ENCODE peak calls at places on chromosomes 16 and 17, in ten cellular contexts. Z is lower lobe of right lung, S is cardiac fibroblast, N is AG09309, W is astrocyte of the spinal cord, P is HFF-Myc, G is left lung, D is bronchial epithelial cell, J is tibial artery, Y is stomach. C is an unnamed sample.
A peak's percentile ranks its signal among the peaks of the same experiment; 100 is the strongest.

GRCh38 chr16:11263737-11264136 is 5.4 kb downstream of the TNP2 start:
- DNase-seq in N (no peak), D (no peak), W (no peak), J (no peak), S (no peak), G (no peak), P (no peak), Y (no peak), Z (no peak), C (no peak)

GRCh38 chr17:19397556-19398041 is 10.6 kb upstream of the MFAP4 start:
- DNase-seq in Y (no peak), S (no peak), G (peak; percentile 18), W (no peak), P (no peak), J (no peak), Z (no peak), N (no peak), D (peak; percentile 64), C (no peak)

GRCh38 chr16:23187341-23187740 is 4.8 kb downstream of the SCNN1G start:
- DNase-seq in P (no peak), D (peak; percentile 8), Z (no peak), J (no peak), W (no peak), N (no peak), G (no peak), Y (no peak), S (no peak), C (no peak)

GRCh38 chr16:86430814-86431213 is 79.5 kb upstream of the FOXF1 start:
- DNase-seq in S (no peak), Y (no peak), P (no peak), G (no peak), J (no peak), Z (no peak), W (no peak), D (no peak), N (no peak), C (peak; percentile 73)

GRCh38 chr17:73548620-73549311 is 95.5 kb downstream of the SDK2 start:
- DNase-seq in Z (no peak), N (no peak), W (no peak), S (no peak), G (no peak), P (no peak), Y (no peak), D (no peak), J (no peak), C (no peak)

GRCh38 chr17:76157759-76158158 is 16.7 kb upstream of the FOXJ1 start:
- DNase-seq in W (no peak), G (no peak), Y (no peak), J (no peak), P (no peak), D (no peak), N (no peak), Z (no peak), S (no peak), C (no peak)

GRCh38 chr16:68642047-68642435 is 3.1 kb upstream of the CDH3 start:
- DNase-seq in Z (no peak), S (no peak), G (no peak), N (no peak), P (no peak), W (no peak), Y (no peak), D (no peak), J (no peak), C (no peak)

GRCh38 chr17:32015245-32016013 is 8.2 kb downstream of the LRRC37B start:
- DNase-seq in Y (no peak), Z (no peak), J (no peak), W (peak; percentile 32), D (peak; percentile 93), S (no peak), N (no peak), P (no peak), G (no peak), C (no peak)

GRCh38 chr17:57541049-57541448 is 204.1 kb downstream of the CCDC182 start:
- DNase-seq in Y (no peak), S (no peak), D (no peak), Z (no peak), P (no peak), G (no peak), N (no peak), J (no peak), W (no peak), C (no peak)

GRCh38 chr17:57543230-57543629 is 201.9 kb downstream of the CCDC182 start:
- DNase-seq in S (no peak), Y (no peak), G (no peak), J (no peak), P (no peak), D (no peak), Z (no peak), N (no peak), W (no peak), C (no peak)

GRCh38 chr17:57542518-57542917 is 202.6 kb downstream of the CCDC182 start:
- DNase-seq in S (no peak), G (no peak), D (no peak), Y (no peak), P (no peak), Z (no peak), J (no peak), N (no peak), W (no peak), C (no peak)

GRCh38 chr17:57540596-57540995 is 204.5 kb downstream of the CCDC182 start:
- DNase-seq in Z (no peak), P (no peak), D (no peak), Y (no peak), J (no peak), G (no peak), S (no peak), W (no peak), N (no peak), C (no peak)

DNA sequence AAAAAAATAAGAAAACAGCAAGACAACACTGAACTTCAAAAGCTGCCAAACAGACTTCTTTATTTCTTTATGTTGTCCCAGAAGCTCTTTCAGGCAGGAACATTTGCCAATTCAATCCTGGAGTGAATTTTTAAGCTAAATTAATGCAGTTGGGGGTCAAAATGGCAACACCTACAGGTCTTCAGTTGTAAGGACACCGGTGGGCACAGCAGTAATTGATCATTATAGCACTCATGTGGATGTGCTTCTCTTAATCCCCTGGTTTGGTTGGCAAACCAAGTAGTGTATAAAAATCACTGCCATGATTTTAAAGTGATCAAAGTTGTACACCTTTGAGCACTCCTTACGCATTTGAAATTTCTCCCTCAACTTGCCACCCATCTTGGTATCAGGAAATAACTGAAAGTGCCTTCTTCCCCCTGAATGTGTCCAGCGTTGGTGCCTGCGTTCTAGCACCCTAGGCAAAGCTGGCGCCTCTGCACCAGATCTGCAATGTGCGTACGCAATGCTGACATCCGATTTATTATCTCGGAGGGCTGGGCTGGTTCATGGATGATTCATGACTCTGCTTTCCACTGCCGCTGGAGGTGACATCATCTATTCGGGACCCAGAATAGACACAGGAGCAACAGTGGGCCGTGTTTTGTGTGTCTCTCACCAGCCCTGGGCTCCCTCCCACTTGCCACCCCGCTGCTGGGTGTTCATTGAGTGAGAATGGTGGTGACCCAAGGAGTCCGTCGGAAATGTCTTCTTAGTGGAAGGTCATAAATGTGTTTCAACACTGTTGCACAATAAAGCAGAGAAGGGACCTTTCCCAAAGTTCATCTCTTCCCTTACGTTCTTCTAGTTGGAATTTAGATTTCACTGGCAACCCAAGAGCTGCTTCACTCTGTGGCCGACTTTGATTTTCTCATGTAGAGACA is 203.4 kb downstream of the CCDC182 start:
- DNase-seq in J (no peak), G (no peak), P (no peak), Z (no peak), S (peak; percentile 91), W (peak; percentile 58), Y (no peak), D (no peak), N (no peak), C (peak; percentile 95)
- TF ChIP-seq CTCF in J (no peak), G (no peak), P (no peak), Z (no peak), S (no peak), W (no peak), Y (no peak), D (no peak), N (no peak), C (no peak)

GRCh38 chr17:57366558-57367351 is 110.4 kb downstream of the MSI2 start:
- DNase-seq in J (no peak), S (peak; percentile 20), G (no peak), N (no peak), Z (no peak), P (no peak), Y (peak; percentile 72), W (no peak), D (no peak), C (no peak)
- H3K4me3 ChIP-seq in J (no peak overlapping the region), S (no peak overlapping the region), G (no peak overlapping the region), N (no peak overlapping the region), Z (no peak overlapping the region), P (no peak overlapping the region), Y (no peak overlapping the region), W (no peak overlapping the region), D (no peak overlapping the region), C (no peak overlapping the region)

GRCh38 chr17:1907216-1907631 is 77.4 kb downstream of the RPA1 start:
- DNase-seq in D (no peak), J (no peak), Y (no peak), Z (no peak), G (no peak), S (no peak), P (no peak), W (no peak), N (no peak), C (no peak)

GRCh38 chr17:1907818-1908698 is 78.3 kb downstream of the RPA1 start:
- DNase-seq in W (peak; percentile 33), P (no peak), D (no peak), J (no peak), G (no peak), S (peak; percentile 45), Z (no peak), N (no peak), Y (no peak), C (peak; percentile 35)

GRCh38 chr17:1904273-1905052 is 74.7 kb downstream of the RPA1 start:
- DNase-seq in J (no peak), S (no peak), N (no peak), G (no peak), Z (no peak), P (no peak), Y (no peak), D (no peak), W (no peak), C (no peak)

GRCh38 chr17:1906622-1907021 is 76.8 kb downstream of the RPA1 start:
- DNase-seq in Z (no peak), J (no peak), P (no peak), Y (no peak), D (no peak), W (no peak), G (no peak), S (peak; percentile 35), N (no peak), C (peak; percentile 5)

DNA sequence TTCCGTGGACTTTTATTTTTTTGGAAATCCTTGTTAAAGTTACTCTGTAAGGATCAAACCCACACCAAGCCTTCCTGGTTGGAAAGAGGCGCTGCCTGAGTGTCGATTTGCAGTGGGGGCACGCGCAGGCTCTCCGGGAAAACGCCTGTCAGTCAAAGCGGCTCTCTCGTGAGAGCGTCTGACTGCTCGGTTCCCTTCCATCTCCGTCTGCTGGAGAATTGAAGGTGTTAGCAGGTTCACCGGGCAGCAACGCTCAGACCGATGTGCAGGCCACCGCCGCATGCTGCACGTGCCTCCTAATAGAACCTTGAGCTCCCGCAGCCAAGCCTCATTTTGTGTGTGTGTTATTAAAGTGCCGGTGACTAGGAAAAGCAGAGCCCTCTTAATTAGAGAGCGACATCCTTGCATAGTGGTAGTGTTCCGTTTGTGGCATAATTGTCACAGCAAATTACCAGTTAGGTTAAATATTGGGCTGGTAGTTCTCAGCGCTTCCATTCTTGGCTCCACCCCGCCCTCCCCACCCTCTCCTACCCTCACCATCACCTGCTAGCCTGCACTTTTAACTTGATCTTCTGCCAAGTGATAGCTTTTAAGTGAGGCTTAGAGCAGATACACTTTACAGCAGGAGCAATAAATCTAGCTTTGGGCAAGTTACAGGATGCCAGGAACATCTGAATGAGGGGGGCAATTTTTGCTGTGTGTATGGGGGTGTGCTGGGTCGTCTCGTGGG is 75.5 kb downstream of the RPA1 start:
- DNase-seq in P (no peak), N (no peak), G (no peak), D (no peak), J (no peak), W (no peak), Z (no peak), S (no peak), Y (no peak), C (no peak)
- TF ChIP-seq CTCF in P (no peak), N (no peak), G (no peak), D (no peak), J (no peak), W (no peak), Z (no peak), S (no peak), Y (no peak), C (no peak)

GRCh38 chr16:84391151-84391873 is 23.0 kb downstream of the ATP2C2 start:
- DNase-seq in W (peak; percentile 37), D (no peak), Y (no peak), P (no peak), N (no peak), S (peak; percentile 45), Z (no peak), J (no peak), G (no peak), C (peak; percentile 14)

GRCh38 chr16:84396537-84397008 is 28.2 kb downstream of the ATP2C2 start:
- DNase-seq in W (no peak), J (no peak), Y (no peak), G (peak; percentile 77), Z (peak; percentile 86), D (peak; percentile 95), P (no peak), N (no peak), S (no peak), C (peak; percentile 5)

DNA sequence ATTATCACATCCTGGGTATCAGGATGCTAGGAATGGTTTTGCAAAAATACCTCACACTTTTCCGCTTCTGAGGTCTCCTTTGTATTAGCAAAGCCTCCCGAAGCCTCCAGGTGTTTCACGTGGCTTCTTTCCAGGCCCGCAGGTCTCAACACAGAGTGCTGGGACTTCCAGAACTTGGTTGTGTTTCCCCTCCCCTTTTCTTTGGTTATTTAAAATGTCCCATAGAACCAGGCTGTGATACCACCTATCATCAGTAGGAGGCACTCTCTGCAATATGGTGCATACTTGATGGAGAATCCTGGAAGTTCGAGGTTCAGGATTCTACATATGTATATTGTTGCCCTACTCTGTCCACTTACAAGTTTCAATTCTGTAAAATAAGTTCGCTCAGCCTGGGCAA is 28.8 kb downstream of the ATP2C2 start:
- DNase-seq in N (no peak), G (no peak), S (no peak), Z (no peak), J (no peak), Y (no peak), W (no peak), P (no peak), D (no peak), C (no peak)
- H3K4me3 ChIP-seq in N (no peak overlapping the region), G (no peak overlapping the region), S (no peak overlapping the region), Z (peak overlapping the region; percentile 5), J (no peak overlapping the region), Y (no peak overlapping the region), W (no peak overlapping the region), P (no peak overlapping the region), D (no peak overlapping the region), C (no peak overlapping the region)

C was measured in fibroblast of villous mesenchyme.